ENCODE peak calls at places on chromosomes 4 and X, in eight cellular contexts. M is neuronal stem cell, F is thoracic aorta, L is heart right ventricle, T is OCI-LY7, A is spleen, K is A549, U is pancreas. N is an unnamed sample.

GRCh38 chrX:786441-786881 is 155.9 kb downstream of the SHOX start:
- DNase-seq in M (no peak), F (no peak), L (no peak), T (no peak), A (no peak), K (no peak), U (no peak), N (peak)

GRCh38 chr4:77336411-77337142 is 179.6 kb downstream of the CCNG2 start:
- DNase-seq in M (no peak), F (no peak), L (no peak), T (no peak), A (no peak), K (no peak), U (no peak), N (no peak)

GRCh38 chr4:180058731-180059215 is 2184.4 kb upstream of the TENM3 start:
- DNase-seq in M (peak), F (no peak), L (peak), T (no peak), A (peak), K (peak), U (peak), N (no peak)

GRCh38 chr4:90181644-90182043 is 54.5 kb downstream of the CCSER1 start:
- DNase-seq in M (no peak), F (no peak), L (no peak), T (no peak), A (no peak), K (no peak), U (no peak), N (no peak)

GRCh38 chrX:10633722-10634121 is 13.3 kb upstream of the MID1 start:
- DNase-seq in M (no peak), F (peak), L (peak), T (no peak), A (no peak), K (peak), U (no peak), N (no peak)

GRCh38 chr4:702618-703048 is 3.0 kb upstream of the PCGF3 start:
- DNase-seq in M (no peak), F (no peak), L (no peak), T (no peak), A (peak), K (no peak), U (no peak), N (no peak)

GRCh38 chr4:83581411-83582288 is 45.7 kb downstream of the GPAT3 start:
- DNase-seq in M (no peak), F (no peak), L (no peak), T (no peak), A (no peak), K (no peak), U (no peak), N (no peak)

GRCh38 chr4:41525129-41525528 is 12.8 kb upstream of the LIMCH1 start:
- DNase-seq in M (peak), F (no peak), L (peak), T (no peak), A (no peak), K (peak), U (no peak), N (no peak)

GRCh38 chr4:70914631-70915030 is 12.5 kb downstream of the MOB1B start:
- DNase-seq in M (no peak), F (no peak), L (no peak), T (no peak), A (no peak), K (no peak), U (no peak), N (no peak)

GRCh38 chr4:169315530-169316306 is 45.0 kb upstream of the SH3RF1 start:
- DNase-seq in M (no peak), F (no peak), L (no peak), T (no peak), A (no peak), K (no peak), U (no peak), N (no peak)

GRCh38 chr4:89539374-89539773 is 231.8 kb upstream of the GPRIN3 start:
- DNase-seq in M (no peak), F (no peak), L (no peak), T (no peak), A (no peak), K (peak), U (no peak), N (no peak)

GRCh38 chr4:168757500-168757899 is 252.6 kb downstream of the CBR4 start:
- DNase-seq in M (no peak), F (no peak), L (no peak), T (no peak), A (no peak), K (no peak), U (no peak), N (no peak)

GRCh38 chr4:29559281-29559680 is 1160.9 kb upstream of the PCDH7 start:
- DNase-seq in M (no peak), F (no peak), L (no peak), T (no peak), A (no peak), K (no peak), U (no peak), N (no peak)

GRCh38 chr4:122156819-122157218 is 4.7 kb downstream of the BLTP1 start:
- DNase-seq in M (no peak), F (no peak), L (no peak), T (no peak), A (no peak), K (no peak), U (no peak), N (no peak)

GRCh38 chrX:104502460-104502859 is 63.5 kb upstream of the IL1RAPL2 start:
- DNase-seq in M (no peak), F (no peak), L (no peak), T (no peak), A (no peak), K (no peak), U (no peak), N (no peak)

GRCh38 chrX:78092296-78092695 is 11.8 kb upstream of the PGK1 start:
- DNase-seq in M (no peak), F (no peak), L (no peak), T (peak), A (no peak), K (no peak), U (no peak), N (no peak)

GRCh38 chrX:34053931-34054330 is 78.2 kb downstream of the FAM47A start:
- DNase-seq in M (no peak), F (no peak), L (no peak), T (no peak), A (no peak), K (no peak), U (no peak), N (no peak)

GRCh38 chr4:110008540-110008939 is 95.9 kb downstream of the EGF start:
- DNase-seq in M (no peak), F (no peak), L (no peak), T (no peak), A (no peak), K (no peak), U (no peak), N (no peak)

GRCh38 chr4:23889814-23890269 is at the start of gene PPARGC1A:
- DNase-seq in M (peak), F (no peak), L (peak), T (no peak), A (no peak), K (no peak), U (peak), N (no peak)

GRCh38 chr4:104592894-104593470 is 98.3 kb upstream of the CXXC4 start:
- DNase-seq in M (no peak), F (no peak), L (no peak), T (no peak), A (no peak), K (no peak), U (no peak), N (no peak)

GRCh38 chrX:64394059-64394873 is 986 bp downstream of the MTMR8 start:
- DNase-seq in M (no peak), F (no peak), L (no peak), T (no peak), A (no peak), K (no peak), U (no peak), N (no peak)

GRCh38 chr4:40423735-40424134 is 88.6 kb downstream of the CHRNA9 start:
- DNase-seq in M (no peak), F (no peak), L (no peak), T (no peak), A (no peak), K (no peak), U (no peak), N (no peak)

GRCh38 chrX:103687696-103688191 is 1.2 kb upstream of the MORF4L2 start:
- DNase-seq in M (peak), F (peak), L (peak), T (peak), A (no peak), K (peak), U (peak), N (no peak)

GRCh38 chr4:154838694-154839093 is 57.6 kb downstream of the RBM46 start:
- DNase-seq in M (no peak), F (no peak), L (no peak), T (no peak), A (no peak), K (no peak), U (no peak), N (no peak)

GRCh38 chrX:20693071-20693470 is 426.4 kb upstream of the RPS6KA3 start:
- DNase-seq in M (no peak), F (no peak), L (no peak), T (no peak), A (no peak), K (no peak), U (no peak), N (no peak)

GRCh38 chr4:171812377-171813194 is 618 bp upstream of the GALNTL6 start:
- DNase-seq in M (peak), F (no peak), L (no peak), T (no peak), A (peak), K (no peak), U (peak), N (no peak)

GRCh38 chr4:6241062-6241845 is 28.4 kb upstream of the WFS1 start:
- DNase-seq in M (no peak), F (no peak), L (no peak), T (no peak), A (peak), K (no peak), U (peak), N (no peak)

GRCh38 chr4:83629945-83630684 is 94.2 kb downstream of the GPAT3 start:
- DNase-seq in M (no peak), F (no peak), L (no peak), T (no peak), A (no peak), K (no peak), U (no peak), N (no peak)

GRCh38 chrX:6849711-6850415 is 297.6 kb upstream of the STS start:
- DNase-seq in M (no peak), F (no peak), L (no peak), T (no peak), A (no peak), K (no peak), U (no peak), N (no peak)

GRCh38 chr4:1330761-1331590 is 16.0 kb upstream of the UVSSA start:
- DNase-seq in M (no peak), F (no peak), L (no peak), T (no peak), A (peak), K (no peak), U (no peak), N (no peak)

GRCh38 chr4:93416337-93417102 is 412.0 kb upstream of the ATOH1 start:
- DNase-seq in M (no peak), F (no peak), L (no peak), T (no peak), A (no peak), K (no peak), U (no peak), N (no peak)

GRCh38 chr4:56937262-56937661 is 29.6 kb downstream of the REST start:
- DNase-seq in M (no peak), F (no peak), L (no peak), T (no peak), A (no peak), K (no peak), U (no peak), N (no peak)

GRCh38 chr4:169272265-169272886 is 1.6 kb upstream of the SH3RF1 start:
- DNase-seq in M (no peak), F (no peak), L (no peak), T (no peak), A (no peak), K (no peak), U (no peak), N (no peak)

GRCh38 chr4:140185725-140186124 is 31.7 kb upstream of the MAML3 start:
- DNase-seq in M (no peak), F (no peak), L (no peak), T (no peak), A (no peak), K (no peak), U (no peak), N (no peak)

GRCh38 chrX:149831473-149831872 is 49.5 kb upstream of the MAGEA8 start:
- DNase-seq in M (no peak), F (no peak), L (no peak), T (no peak), A (no peak), K (no peak), U (no peak), N (no peak)

GRCh38 chrX:153778684-153779101 is 2.1 kb upstream of the SRPK3 start:
- DNase-seq in M (no peak), F (no peak), L (no peak), T (no peak), A (peak), K (no peak), U (no peak), N (no peak)

GRCh38 chr4:85761803-85762202 is 286.9 kb downstream of the ARHGAP24 start:
- DNase-seq in M (no peak), F (no peak), L (peak), T (no peak), A (no peak), K (no peak), U (no peak), N (no peak)

DNA sequence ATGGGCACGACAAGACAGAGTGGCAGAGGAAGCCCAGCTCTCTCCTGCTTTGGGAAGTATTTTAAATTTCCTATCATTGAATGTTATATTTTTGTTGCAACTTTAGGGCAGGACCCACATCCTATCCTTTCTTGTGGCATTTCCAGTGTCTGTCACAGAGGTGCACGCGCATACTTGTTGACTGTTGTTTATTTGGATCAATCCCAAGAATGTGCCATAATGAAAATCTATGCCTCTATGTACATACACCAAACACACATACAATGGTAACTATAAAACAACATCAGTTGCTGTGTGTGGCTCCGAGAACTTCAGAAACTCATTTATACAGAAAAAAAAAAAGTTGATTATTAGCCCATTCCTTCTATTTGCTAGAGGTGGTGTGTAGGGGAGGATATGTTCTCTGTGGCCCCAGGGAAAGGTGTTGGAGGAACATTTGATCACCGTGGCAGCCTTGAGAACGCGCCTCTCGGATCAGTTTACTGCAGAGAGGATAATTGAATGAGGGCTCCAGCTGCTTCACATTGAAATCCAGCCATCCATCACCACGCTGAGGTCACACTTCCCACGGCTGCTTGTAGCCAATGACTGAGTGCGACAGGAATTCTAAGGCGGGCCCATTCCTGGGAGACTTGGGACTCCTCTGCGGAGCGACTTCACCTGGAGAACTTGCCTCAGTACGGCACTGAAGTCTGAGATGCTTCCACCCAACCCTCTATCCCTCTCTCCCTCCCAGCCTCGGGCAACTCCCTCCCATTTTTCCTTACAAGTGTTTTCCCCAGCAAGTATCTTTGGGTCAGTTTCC is 19.6 kb downstream of the SMPX start:
- DNase-seq in M (peak), F (no peak), L (no peak), T (no peak), A (no peak), K (no peak), U (no peak), N (no peak)
- H3K27ac ChIP-seq in M (no peak), F (no peak), L (no peak), T (no peak), A (no peak), K (no peak), U (no peak), N (no peak)

GRCh38 chr4:2867758-2868491 is 24.3 kb downstream of the ADD1 start:
- DNase-seq in M (no peak), F (no peak), L (peak), T (no peak), A (no peak), K (no peak), U (no peak), N (no peak)
- H3K4me3 ChIP-seq in M (no peak), F (peak), L (peak), T (no peak), A (peak), K (no peak), U (no peak), N (peak)

GRCh38 chr4:3388461-3389185 is 53.1 kb upstream of the HGFAC start:
- DNase-seq in M (no peak), F (no peak), L (no peak), T (no peak), A (peak), K (no peak), U (no peak), N (no peak)
- H3K27ac ChIP-seq in M (peak), F (peak), L (peak), T (peak), A (peak), K (no peak), U (peak), N (peak)

DNA sequence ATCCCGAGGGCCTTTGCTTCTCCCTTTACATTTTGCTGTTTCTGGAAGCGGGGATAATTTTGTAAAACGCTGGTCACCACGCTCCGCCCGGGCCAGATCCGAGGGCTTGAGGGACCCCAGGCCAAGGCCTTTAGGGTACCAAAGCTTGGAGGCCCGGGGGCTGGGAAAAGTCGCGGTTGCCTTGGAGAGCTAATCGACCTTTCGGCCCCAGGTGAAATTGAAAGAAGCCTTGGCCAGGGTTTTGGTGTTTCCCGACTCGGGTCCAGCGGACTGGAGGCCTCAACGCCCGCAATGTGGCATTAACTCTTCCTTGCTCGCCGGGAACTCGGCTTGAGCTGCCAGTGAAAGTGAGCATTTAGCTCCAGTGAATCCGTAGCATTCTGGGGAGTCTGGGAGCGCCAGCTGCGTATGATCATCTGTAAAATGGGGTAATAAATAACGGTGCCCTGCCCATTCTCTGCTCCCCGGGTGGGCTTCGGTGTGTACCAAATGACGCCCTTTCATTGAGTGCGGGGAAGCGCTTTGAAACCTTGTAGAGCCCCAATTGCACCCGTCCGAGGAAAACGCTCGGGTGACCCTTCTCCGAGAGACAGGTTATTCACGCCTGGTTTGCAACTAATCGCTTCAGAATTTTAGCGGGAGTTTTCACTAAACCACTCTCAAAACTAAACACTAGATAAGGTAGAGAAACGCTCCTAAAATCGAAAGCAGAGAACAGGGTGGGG is 4.4 kb downstream of the NKX3-2 start:
- DNase-seq in M (no peak), F (no peak), L (no peak), T (no peak), A (no peak), K (no peak), U (no peak), N (no peak)
- H3K4me3 ChIP-seq in M (no peak), F (peak), L (no peak), T (no peak), A (no peak), K (no peak), U (no peak), N (no peak)

N was measured in vagina.